ENCODE peak calls at places on chromosome 14, in five cellular contexts. One of them, this sample, is unnamed.
A peak's percentile ranks its signal among the peaks of the same experiment; 100 is the strongest.

GRCh38 chr14:77603654-77604270 is 12.7 kb downstream of the SPTLC2 start:
- DNase-seq in WTC11: no peak
- DNase-seq in astrocyte of the spinal cord: no peak
- DNase-seq in ascending aorta: no peak
- DNase-seq in lower leg skin: no peak
- DNase-seq in this sample: no peak

GRCh38 chr14:32473476-32473875 is 144.4 kb downstream of the AKAP6 start:
- DNase-seq in WTC11: no peak
- DNase-seq in astrocyte of the spinal cord: peak; percentile 87
- DNase-seq in ascending aorta: no peak
- DNase-seq in lower leg skin: peak; percentile 92
- DNase-seq in this sample: peak; percentile 36

GRCh38 chr14:55537782-55538181 is 42.2 kb upstream of the KTN1 start:
- DNase-seq in WTC11: no peak
- DNase-seq in astrocyte of the spinal cord: no peak
- DNase-seq in ascending aorta: no peak
- DNase-seq in lower leg skin: no peak
- DNase-seq in this sample: no peak

GRCh38 chr14:104096751-104097700 is 11.5 kb downstream of the ASPG start:
- DNase-seq in WTC11: peak; percentile 56
- DNase-seq in astrocyte of the spinal cord: no peak
- DNase-seq in ascending aorta: no peak
- DNase-seq in lower leg skin: no peak
- DNase-seq in this sample: no peak

GRCh38 chr14:68146812-68147211 is 327.2 kb downstream of the RAD51B start:
- DNase-seq in WTC11: no peak
- DNase-seq in astrocyte of the spinal cord: peak; percentile 98
- DNase-seq in ascending aorta: no peak
- DNase-seq in lower leg skin: no peak
- DNase-seq in this sample: no peak

GRCh38 chr14:52063107-52063506 is 5.8 kb downstream of the NID2 start:
- DNase-seq in WTC11: no peak
- DNase-seq in astrocyte of the spinal cord: no peak
- DNase-seq in ascending aorta: no peak
- DNase-seq in lower leg skin: no peak
- DNase-seq in this sample: no peak

GRCh38 chr14:34437729-34438080 is 24.3 kb downstream of the SPTSSA start:
- DNase-seq in WTC11: no peak
- DNase-seq in astrocyte of the spinal cord: no peak
- DNase-seq in ascending aorta: no peak
- DNase-seq in lower leg skin: no peak
- DNase-seq in this sample: no peak

GRCh38 chr14:103534576-103535061 is 5.6 kb downstream of the TRMT61A start:
- DNase-seq in WTC11: no peak
- DNase-seq in astrocyte of the spinal cord: no peak
- DNase-seq in ascending aorta: no peak
- DNase-seq in lower leg skin: no peak
- DNase-seq in this sample: no peak

GRCh38 chr14:104443391-104444158 is 136.0 kb upstream of the C14orf180 start:
- DNase-seq in WTC11: peak; percentile 64
- DNase-seq in astrocyte of the spinal cord: no peak
- DNase-seq in ascending aorta: no peak
- DNase-seq in lower leg skin: peak; percentile 81
- DNase-seq in this sample: peak; percentile 20

GRCh38 chr14:49992901-49993335 is 100.0 kb downstream of the ARF6 start:
- DNase-seq in WTC11: no peak
- DNase-seq in astrocyte of the spinal cord: peak; percentile 58
- DNase-seq in ascending aorta: no peak
- DNase-seq in lower leg skin: no peak
- DNase-seq in this sample: no peak

GRCh38 chr14:104602315-104602932 is 2.1 kb downstream of the TMEM179 start:
- DNase-seq in WTC11: no peak
- DNase-seq in astrocyte of the spinal cord: no peak
- DNase-seq in ascending aorta: no peak
- DNase-seq in lower leg skin: no peak
- DNase-seq in this sample: no peak

GRCh38 chr14:77580964-77581505 is 35.4 kb downstream of the SPTLC2 start:
- DNase-seq in WTC11: no peak
- DNase-seq in astrocyte of the spinal cord: peak; percentile 89
- DNase-seq in ascending aorta: no peak
- DNase-seq in lower leg skin: no peak
- DNase-seq in this sample: no peak

GRCh38 chr14:81766597-81766996 is 232.9 kb upstream of the SEL1L start:
- DNase-seq in WTC11: no peak
- DNase-seq in astrocyte of the spinal cord: no peak
- DNase-seq in ascending aorta: no peak
- DNase-seq in lower leg skin: no peak
- DNase-seq in this sample: no peak

GRCh38 chr14:61409782-61410181 is 88.4 kb downstream of the PRKCH start:
- DNase-seq in WTC11: no peak
- DNase-seq in astrocyte of the spinal cord: no peak
- DNase-seq in ascending aorta: no peak
- DNase-seq in lower leg skin: no peak
- DNase-seq in this sample: no peak
- TF ChIP-seq CTCF in WTC11: no peak
- TF ChIP-seq CTCF in astrocyte of the spinal cord: no peak
- TF ChIP-seq CTCF in ascending aorta: no peak
- TF ChIP-seq CTCF in lower leg skin: no peak
- TF ChIP-seq CTCF in this sample: no peak

GRCh38 chr14:100342195-100342594 is 19.1 kb downstream of the SLC25A47 start:
- DNase-seq in WTC11: no peak
- DNase-seq in astrocyte of the spinal cord: no peak
- DNase-seq in ascending aorta: no peak
- DNase-seq in lower leg skin: peak; percentile 73
- DNase-seq in this sample: peak; percentile 17

GRCh38 chr14:100348779-100349708 is 25.9 kb downstream of the SLC25A47 start:
- DNase-seq in WTC11: no peak
- DNase-seq in astrocyte of the spinal cord: no peak
- DNase-seq in ascending aorta: no peak
- DNase-seq in lower leg skin: peak; percentile 76
- DNase-seq in this sample: no peak

GRCh38 chr14:100346306-100347091 is 23.4 kb downstream of the SLC25A47 start:
- DNase-seq in WTC11: no peak
- DNase-seq in astrocyte of the spinal cord: no peak
- DNase-seq in ascending aorta: no peak
- DNase-seq in lower leg skin: peak; percentile 76
- DNase-seq in this sample: no peak

GRCh38 chr14:100348253-100348729 is 25.2 kb downstream of the SLC25A47 start:
- DNase-seq in WTC11: no peak
- DNase-seq in astrocyte of the spinal cord: no peak
- DNase-seq in ascending aorta: no peak
- DNase-seq in lower leg skin: peak; percentile 70
- DNase-seq in this sample: no peak

DNA sequence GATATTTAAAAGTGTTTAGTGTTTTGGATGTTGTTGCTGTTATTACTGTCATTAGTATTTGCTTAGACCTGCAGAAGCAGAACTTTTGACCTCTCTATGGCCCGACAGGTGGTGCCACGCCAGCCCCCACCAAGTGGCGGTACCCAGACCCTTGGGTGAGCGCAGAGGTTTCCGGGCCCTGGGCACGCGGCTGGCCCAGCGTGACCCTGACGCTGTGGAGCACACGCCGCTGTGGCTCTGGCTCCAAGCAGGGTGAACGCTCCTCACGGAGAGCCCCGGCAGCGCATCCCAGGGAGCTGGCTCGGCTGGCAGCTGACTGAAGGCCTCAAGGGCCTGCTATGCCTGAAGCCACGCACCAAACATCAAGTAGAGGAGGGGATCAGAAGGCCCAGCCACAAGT is 22.6 kb downstream of the SLC25A47 start:
- DNase-seq in WTC11: no peak
- DNase-seq in astrocyte of the spinal cord: no peak
- DNase-seq in ascending aorta: no peak
- DNase-seq in lower leg skin: peak; percentile 67
- DNase-seq in this sample: no peak
- TF ChIP-seq CTCF in WTC11: no peak
- TF ChIP-seq CTCF in astrocyte of the spinal cord: no peak
- TF ChIP-seq CTCF in ascending aorta: no peak
- TF ChIP-seq CTCF in lower leg skin: no peak
- TF ChIP-seq CTCF in this sample: no peak

GRCh38 chr14:90599748-90600507 is 203.1 kb downstream of the CALM1 start:
- DNase-seq in WTC11: no peak
- DNase-seq in astrocyte of the spinal cord: peak; percentile 24
- DNase-seq in ascending aorta: no peak
- DNase-seq in lower leg skin: no peak
- DNase-seq in this sample: no peak
- TF ChIP-seq CTCF in WTC11: no peak
- TF ChIP-seq CTCF in astrocyte of the spinal cord: peak; percentile 10
- TF ChIP-seq CTCF in ascending aorta: peak; percentile 34
- TF ChIP-seq CTCF in lower leg skin: no peak
- TF ChIP-seq CTCF in this sample: no peak

GRCh38 chr14:100788517-100789365 is 37.2 kb upstream of the MEG3 start:
- DNase-seq in WTC11: no peak
- DNase-seq in astrocyte of the spinal cord: no peak
- DNase-seq in ascending aorta: no peak
- DNase-seq in lower leg skin: no peak
- DNase-seq in this sample: no peak
- TF ChIP-seq CTCF in WTC11: no peak
- TF ChIP-seq CTCF in astrocyte of the spinal cord: no peak
- TF ChIP-seq CTCF in ascending aorta: no peak
- TF ChIP-seq CTCF in lower leg skin: no peak
- TF ChIP-seq CTCF in this sample: no peak

GRCh38 chr14:102063092-102063807 is 23.6 kb downstream of the HSP90AA1 start:
- DNase-seq in WTC11: peak; percentile 68
- DNase-seq in astrocyte of the spinal cord: peak; percentile 88
- DNase-seq in ascending aorta: peak; percentile 54
- DNase-seq in lower leg skin: peak; percentile 97
- DNase-seq in this sample: peak; percentile 66
- TF ChIP-seq CTCF in WTC11: no peak
- TF ChIP-seq CTCF in astrocyte of the spinal cord: peak; percentile 48
- TF ChIP-seq CTCF in ascending aorta: peak; percentile 45
- TF ChIP-seq CTCF in lower leg skin: no peak
- TF ChIP-seq CTCF in this sample: no peak

GRCh38 chr14:74562515-74563232 is 49.4 kb downstream of the LTBP2 start:
- DNase-seq in WTC11: no peak
- DNase-seq in astrocyte of the spinal cord: peak; percentile 33
- DNase-seq in ascending aorta: no peak
- DNase-seq in lower leg skin: no peak
- DNase-seq in this sample: no peak
- TF ChIP-seq CTCF in WTC11: no peak
- TF ChIP-seq CTCF in astrocyte of the spinal cord: peak; percentile 24
- TF ChIP-seq CTCF in ascending aorta: no peak
- TF ChIP-seq CTCF in lower leg skin: no peak
- TF ChIP-seq CTCF in this sample: no peak

GRCh38 chr14:82999802-83000201 is 1466.1 kb upstream of the SEL1L start:
- DNase-seq in WTC11: peak; percentile 19
- DNase-seq in astrocyte of the spinal cord: no peak
- DNase-seq in ascending aorta: no peak
- DNase-seq in lower leg skin: no peak
- DNase-seq in this sample: no peak
- TF ChIP-seq CTCF in WTC11: peak; percentile 31
- TF ChIP-seq CTCF in astrocyte of the spinal cord: peak; percentile 22
- TF ChIP-seq CTCF in ascending aorta: no peak
- TF ChIP-seq CTCF in lower leg skin: no peak
- TF ChIP-seq CTCF in this sample: no peak

DNA sequence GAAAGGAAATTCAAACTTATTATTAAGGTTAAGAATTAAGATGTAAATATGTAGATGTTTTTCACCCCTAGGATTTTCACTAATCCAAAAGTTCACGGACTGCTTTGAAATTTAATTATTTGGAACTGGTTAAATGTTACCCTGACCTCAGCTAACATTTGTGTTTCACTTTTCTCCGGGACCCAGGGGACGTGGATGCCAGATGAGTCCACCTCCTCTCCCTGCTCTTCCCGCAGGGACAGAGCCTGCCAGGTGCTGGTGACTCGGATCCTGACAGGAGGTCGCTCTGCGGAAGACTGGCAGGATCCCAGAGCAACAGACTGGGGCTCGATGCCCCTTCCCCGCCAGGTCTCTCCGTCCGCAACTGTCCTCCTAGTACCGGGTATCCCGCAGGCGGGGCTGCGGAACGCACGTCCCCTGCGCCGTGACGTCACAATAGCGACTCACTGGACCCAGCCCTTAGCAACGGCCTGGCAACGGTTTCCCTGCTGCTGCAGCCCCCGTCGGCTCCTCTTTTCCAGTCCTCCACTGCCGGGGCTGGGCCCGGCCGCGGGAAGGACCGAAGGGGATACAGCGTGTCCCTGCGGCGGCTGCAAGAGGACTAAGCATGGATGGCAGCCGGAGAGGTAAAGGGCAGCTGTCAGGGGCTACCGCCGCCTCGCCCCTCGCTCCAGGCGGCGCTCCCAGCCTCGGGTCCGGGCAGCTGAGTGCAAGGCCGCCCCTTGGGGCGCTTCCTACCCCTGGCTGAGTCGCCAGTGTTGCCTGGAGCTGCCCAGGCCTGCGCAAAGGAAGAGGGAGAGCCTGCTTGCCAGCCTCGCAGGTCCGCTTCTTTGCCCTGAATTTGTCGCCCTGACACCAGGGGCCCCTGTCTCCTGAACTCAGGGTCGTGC is at the start of gene SPATA7:
- DNase-seq in WTC11: peak; percentile 96
- DNase-seq in astrocyte of the spinal cord: peak; percentile 91
- DNase-seq in ascending aorta: peak; percentile 64
- DNase-seq in lower leg skin: peak; percentile 98
- DNase-seq in this sample: peak; percentile 84
- TF ChIP-seq CTCF in WTC11: no peak
- TF ChIP-seq CTCF in astrocyte of the spinal cord: no peak
- TF ChIP-seq CTCF in ascending aorta: no peak
- TF ChIP-seq CTCF in lower leg skin: no peak
- TF ChIP-seq CTCF in this sample: no peak

GRCh38 chr14:65414961-65415589 is 2.5 kb downstream of the FUT8 start:
- DNase-seq in WTC11: no peak
- DNase-seq in astrocyte of the spinal cord: peak; percentile 59
- DNase-seq in ascending aorta: no peak
- DNase-seq in lower leg skin: no peak
- DNase-seq in this sample: no peak

GRCh38 chr14:65411656-65412188 is 808 bp upstream of the FUT8 start:
- DNase-seq in WTC11: peak; percentile 90
- DNase-seq in astrocyte of the spinal cord: peak; percentile 92
- DNase-seq in ascending aorta: peak; percentile 61
- DNase-seq in lower leg skin: peak; percentile 98
- DNase-seq in this sample: peak; percentile 65

GRCh38 chr14:65413739-65414045 is 1.2 kb downstream of the FUT8 start:
- DNase-seq in WTC11: no peak
- DNase-seq in astrocyte of the spinal cord: no peak
- DNase-seq in ascending aorta: no peak
- DNase-seq in lower leg skin: no peak
- DNase-seq in this sample: no peak

GRCh38 chr14:65412189-65412846 is at the start of gene FUT8:
- DNase-seq in WTC11: peak; percentile 96
- DNase-seq in astrocyte of the spinal cord: peak; percentile 97
- DNase-seq in ascending aorta: peak; percentile 81
- DNase-seq in lower leg skin: peak; percentile 98
- DNase-seq in this sample: peak; percentile 58

GRCh38 chr14:65412881-65413738 is 580 bp downstream of the FUT8 start:
- DNase-seq in WTC11: peak; percentile 41
- DNase-seq in astrocyte of the spinal cord: peak; percentile 74
- DNase-seq in ascending aorta: no peak
- DNase-seq in lower leg skin: peak; percentile 94
- DNase-seq in this sample: no peak
- TF ChIP-seq CTCF in WTC11: no peak
- TF ChIP-seq CTCF in astrocyte of the spinal cord: peak; percentile 22
- TF ChIP-seq CTCF in ascending aorta: no peak
- TF ChIP-seq CTCF in lower leg skin: no peak
- TF ChIP-seq CTCF in this sample: no peak